ENCODE peak calls at places on chromosomes 3 and 15, in eight cellular contexts. One of them, this sample, is unnamed.

GRCh38 chr3:12187448-12188327 is 29.0 kb upstream of the TIMP4 start:
- DNase-seq in HepG2: no peak
- DNase-seq in fibroblast of mammary gland: peak
- DNase-seq in fibroblast of pulmonary artery: peak
- DNase-seq in psoas muscle: no peak
- DNase-seq in astrocyte of the spinal cord: peak
- DNase-seq in kidney: peak
- DNase-seq in MM.1S: no peak
- DNase-seq in this sample: peak

GRCh38 chr3:186640473-186640818 is 247 bp downstream of the FETUB start:
- DNase-seq in kidney: no peak
- DNase-seq in fibroblast of pulmonary artery: peak
- DNase-seq in HepG2: no peak
- DNase-seq in fibroblast of mammary gland: peak
- DNase-seq in psoas muscle: peak
- DNase-seq in MM.1S: no peak
- DNase-seq in astrocyte of the spinal cord: peak
- DNase-seq in this sample: no peak

GRCh38 chr3:99499235-99499798 is 139.1 kb upstream of the COL8A1 start:
- DNase-seq in fibroblast of mammary gland: peak
- DNase-seq in MM.1S: peak
- DNase-seq in astrocyte of the spinal cord: peak
- DNase-seq in kidney: no peak
- DNase-seq in HepG2: peak
- DNase-seq in psoas muscle: no peak
- DNase-seq in fibroblast of pulmonary artery: peak
- DNase-seq in this sample: no peak

GRCh38 chr3:38490288-38490860 is 5.8 kb upstream of the EXOG start:
- DNase-seq in HepG2: no peak
- DNase-seq in fibroblast of mammary gland: no peak
- DNase-seq in astrocyte of the spinal cord: no peak
- DNase-seq in fibroblast of pulmonary artery: no peak
- DNase-seq in kidney: no peak
- DNase-seq in MM.1S: no peak
- DNase-seq in psoas muscle: no peak
- DNase-seq in this sample: no peak

GRCh38 chr3:187497037-187497436 is 128.9 kb downstream of the RTP4 start:
- DNase-seq in MM.1S: no peak
- DNase-seq in psoas muscle: no peak
- DNase-seq in fibroblast of mammary gland: no peak
- DNase-seq in fibroblast of pulmonary artery: no peak
- DNase-seq in HepG2: no peak
- DNase-seq in astrocyte of the spinal cord: no peak
- DNase-seq in kidney: no peak
- DNase-seq in this sample: no peak

GRCh38 chr3:181726351-181727121 is 14.8 kb downstream of the SOX2 start:
- DNase-seq in MM.1S: peak
- DNase-seq in astrocyte of the spinal cord: peak
- DNase-seq in psoas muscle: no peak
- DNase-seq in fibroblast of pulmonary artery: no peak
- DNase-seq in fibroblast of mammary gland: no peak
- DNase-seq in HepG2: no peak
- DNase-seq in kidney: no peak
- DNase-seq in this sample: no peak

GRCh38 chr3:69181592-69182211 is 59.3 kb upstream of the LMOD3 start:
- DNase-seq in fibroblast of mammary gland: peak
- DNase-seq in MM.1S: no peak
- DNase-seq in HepG2: peak
- DNase-seq in fibroblast of pulmonary artery: peak
- DNase-seq in astrocyte of the spinal cord: peak
- DNase-seq in kidney: no peak
- DNase-seq in psoas muscle: no peak
- DNase-seq in this sample: no peak

GRCh38 chr3:126377211-126377610 is 17.5 kb upstream of the CFAP100 start:
- DNase-seq in fibroblast of pulmonary artery: no peak
- DNase-seq in fibroblast of mammary gland: no peak
- DNase-seq in HepG2: no peak
- DNase-seq in kidney: no peak
- DNase-seq in MM.1S: no peak
- DNase-seq in psoas muscle: no peak
- DNase-seq in astrocyte of the spinal cord: no peak
- DNase-seq in this sample: no peak

GRCh38 chr3:147411777-147412176 is 2.6 kb downstream of the ZIC1 start:
- DNase-seq in HepG2: no peak
- DNase-seq in fibroblast of mammary gland: no peak
- DNase-seq in MM.1S: no peak
- DNase-seq in kidney: no peak
- DNase-seq in astrocyte of the spinal cord: peak
- DNase-seq in psoas muscle: no peak
- DNase-seq in fibroblast of pulmonary artery: no peak
- DNase-seq in this sample: no peak

GRCh38 chr15:62112616-62113593 is 46.1 kb downstream of the C2CD4A start:
- DNase-seq in astrocyte of the spinal cord: peak
- DNase-seq in fibroblast of mammary gland: peak
- DNase-seq in kidney: no peak
- DNase-seq in psoas muscle: no peak
- DNase-seq in fibroblast of pulmonary artery: peak
- DNase-seq in HepG2: peak
- DNase-seq in MM.1S: no peak
- DNase-seq in this sample: no peak

GRCh38 chr15:48500595-48500994 is 144.9 kb downstream of the FBN1 start:
- DNase-seq in fibroblast of mammary gland: no peak
- DNase-seq in HepG2: no peak
- DNase-seq in fibroblast of pulmonary artery: no peak
- DNase-seq in psoas muscle: no peak
- DNase-seq in astrocyte of the spinal cord: no peak
- DNase-seq in kidney: no peak
- DNase-seq in MM.1S: no peak
- DNase-seq in this sample: no peak

GRCh38 chr3:195570344-195570743 is 13.4 kb downstream of the APOD start:
- DNase-seq in psoas muscle: no peak
- DNase-seq in MM.1S: no peak
- DNase-seq in fibroblast of mammary gland: no peak
- DNase-seq in fibroblast of pulmonary artery: no peak
- DNase-seq in HepG2: no peak
- DNase-seq in kidney: no peak
- DNase-seq in astrocyte of the spinal cord: no peak
- DNase-seq in this sample: no peak

GRCh38 chr15:74131618-74132191 is 1.3 kb downstream of the ISLR2 start:
- DNase-seq in MM.1S: no peak
- DNase-seq in HepG2: no peak
- DNase-seq in fibroblast of mammary gland: no peak
- DNase-seq in astrocyte of the spinal cord: no peak
- DNase-seq in psoas muscle: no peak
- DNase-seq in fibroblast of pulmonary artery: no peak
- DNase-seq in kidney: no peak
- DNase-seq in this sample: no peak

GRCh38 chr3:46545695-46546630 is 20.1 kb downstream of the LRRC2 start:
- DNase-seq in astrocyte of the spinal cord: no peak
- DNase-seq in MM.1S: peak
- DNase-seq in fibroblast of mammary gland: no peak
- DNase-seq in kidney: no peak
- DNase-seq in fibroblast of pulmonary artery: no peak
- DNase-seq in psoas muscle: no peak
- DNase-seq in HepG2: no peak
- DNase-seq in this sample: no peak
- H3K4me3 ChIP-seq in astrocyte of the spinal cord: no peak
- H3K4me3 ChIP-seq in MM.1S: no peak
- H3K4me3 ChIP-seq in fibroblast of mammary gland: no peak
- H3K4me3 ChIP-seq in kidney: no peak
- H3K4me3 ChIP-seq in fibroblast of pulmonary artery: no peak
- H3K4me3 ChIP-seq in psoas muscle: no peak
- H3K4me3 ChIP-seq in HepG2: no peak
- H3K4me3 ChIP-seq in this sample: no peak

DNA sequence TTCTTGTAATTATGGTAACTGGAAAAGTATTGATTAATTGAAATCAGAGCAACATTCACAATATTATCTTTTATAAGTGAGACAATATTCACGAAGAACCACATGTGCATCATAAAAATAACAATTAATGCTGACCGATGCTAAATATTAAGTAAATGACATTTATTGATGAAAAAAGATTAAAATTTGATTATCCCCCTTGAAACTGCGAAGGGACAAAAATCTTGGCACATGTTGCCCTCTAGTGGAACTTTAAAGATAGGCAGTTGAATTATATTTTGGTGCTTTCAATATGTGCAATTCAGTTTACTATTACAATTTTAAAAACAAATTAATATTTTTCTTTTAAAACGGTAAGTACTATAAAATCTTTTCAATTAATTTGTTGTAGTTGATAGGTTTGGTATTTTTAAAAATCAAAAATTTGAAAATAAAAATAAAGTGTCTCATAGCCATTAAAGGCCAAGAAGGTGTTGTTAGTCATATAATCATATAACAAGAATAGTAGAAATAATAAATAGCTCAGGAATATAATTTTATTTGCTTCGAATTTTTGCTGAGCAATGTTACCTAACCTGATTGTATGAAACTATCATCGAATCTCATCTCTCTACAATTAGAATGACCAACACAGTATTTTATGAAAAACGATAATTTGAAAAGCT is 270.2 kb downstream of the ROBO1 start:
- DNase-seq in astrocyte of the spinal cord: peak
- DNase-seq in fibroblast of pulmonary artery: peak
- DNase-seq in MM.1S: peak
- DNase-seq in kidney: no peak
- DNase-seq in psoas muscle: no peak
- DNase-seq in HepG2: no peak
- DNase-seq in fibroblast of mammary gland: peak
- DNase-seq in this sample: no peak
- TF ChIP-seq CTCF in astrocyte of the spinal cord: peak
- TF ChIP-seq CTCF in fibroblast of pulmonary artery: peak
- TF ChIP-seq CTCF in MM.1S: peak
- TF ChIP-seq CTCF in kidney: peak
- TF ChIP-seq CTCF in psoas muscle: peak
- TF ChIP-seq CTCF in HepG2: peak
- TF ChIP-seq CTCF in fibroblast of mammary gland: peak
- TF ChIP-seq CTCF in this sample: peak

DNA sequence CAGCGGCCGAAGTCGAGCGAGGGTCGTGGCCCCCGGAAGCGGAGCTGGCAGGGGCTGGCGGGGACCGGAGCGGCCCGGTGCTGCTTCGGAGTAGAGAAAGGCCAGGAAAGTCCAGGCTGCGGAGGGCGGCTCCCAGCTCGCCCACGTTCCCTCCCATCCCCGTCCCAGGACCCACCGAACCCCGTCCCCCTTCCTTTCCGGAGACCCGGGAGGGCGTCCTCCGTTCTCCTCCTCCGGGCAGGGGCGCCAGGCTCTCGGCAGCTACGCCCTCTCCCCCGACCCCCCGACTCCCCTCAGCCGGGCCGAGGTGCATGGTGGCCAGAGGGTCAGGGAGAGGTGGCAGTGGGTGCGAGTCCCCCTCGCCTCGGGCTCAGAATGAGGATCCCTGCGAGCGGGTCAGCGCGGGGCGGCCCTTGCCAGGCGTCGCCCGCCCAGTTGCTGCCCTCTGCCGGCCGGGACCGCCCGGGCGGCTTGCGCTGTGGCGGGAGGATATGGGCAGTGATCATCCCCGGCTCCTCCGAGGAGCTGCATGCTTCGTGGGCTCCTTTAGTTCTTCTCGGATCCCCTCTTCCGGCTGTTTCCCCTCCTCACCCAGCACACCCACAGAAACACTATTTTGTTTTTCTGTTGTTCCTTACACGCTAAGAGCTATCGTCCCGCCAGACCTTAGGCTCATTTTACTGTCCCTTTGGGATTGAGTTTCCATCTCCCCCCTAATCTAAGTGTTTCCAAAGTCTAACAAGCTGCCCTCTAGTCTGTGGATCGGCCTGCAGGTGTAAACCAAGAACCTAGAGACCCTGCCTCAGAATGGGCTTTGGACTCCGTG is 744 bp upstream of the ALDH1A2 start:
- DNase-seq in MM.1S: peak
- DNase-seq in HepG2: peak
- DNase-seq in astrocyte of the spinal cord: peak
- DNase-seq in psoas muscle: peak
- DNase-seq in fibroblast of pulmonary artery: peak
- DNase-seq in fibroblast of mammary gland: peak
- DNase-seq in kidney: peak
- DNase-seq in this sample: no peak
- H3K4me3 ChIP-seq in MM.1S: peak
- H3K4me3 ChIP-seq in HepG2: peak
- H3K4me3 ChIP-seq in astrocyte of the spinal cord: peak
- H3K4me3 ChIP-seq in psoas muscle: peak
- H3K4me3 ChIP-seq in fibroblast of pulmonary artery: peak
- H3K4me3 ChIP-seq in fibroblast of mammary gland: peak
- H3K4me3 ChIP-seq in kidney: peak
- H3K4me3 ChIP-seq in this sample: no peak

GRCh38 chr3:14152963-14153355 is 25.4 kb downstream of the XPC start:
- DNase-seq in astrocyte of the spinal cord: no peak
- DNase-seq in fibroblast of mammary gland: no peak
- DNase-seq in fibroblast of pulmonary artery: no peak
- DNase-seq in kidney: no peak
- DNase-seq in MM.1S: no peak
- DNase-seq in psoas muscle: no peak
- DNase-seq in HepG2: no peak
- DNase-seq in this sample: no peak

GRCh38 chr3:14153663-14154062 is 24.7 kb downstream of the XPC start:
- DNase-seq in astrocyte of the spinal cord: no peak
- DNase-seq in psoas muscle: no peak
- DNase-seq in fibroblast of mammary gland: no peak
- DNase-seq in kidney: no peak
- DNase-seq in MM.1S: no peak
- DNase-seq in HepG2: no peak
- DNase-seq in fibroblast of pulmonary artery: no peak
- DNase-seq in this sample: no peak

GRCh38 chr3:14151471-14152083 is 26.7 kb downstream of the TMEM43 start:
- DNase-seq in kidney: no peak
- DNase-seq in fibroblast of mammary gland: no peak
- DNase-seq in psoas muscle: no peak
- DNase-seq in fibroblast of pulmonary artery: no peak
- DNase-seq in HepG2: no peak
- DNase-seq in astrocyte of the spinal cord: no peak
- DNase-seq in MM.1S: no peak
- DNase-seq in this sample: no peak

GRCh38 chr3:14150491-14151230 is 25.8 kb downstream of the TMEM43 start:
- DNase-seq in kidney: no peak
- DNase-seq in fibroblast of mammary gland: no peak
- DNase-seq in astrocyte of the spinal cord: no peak
- DNase-seq in HepG2: no peak
- DNase-seq in psoas muscle: no peak
- DNase-seq in fibroblast of pulmonary artery: no peak
- DNase-seq in MM.1S: no peak
- DNase-seq in this sample: no peak

DNA sequence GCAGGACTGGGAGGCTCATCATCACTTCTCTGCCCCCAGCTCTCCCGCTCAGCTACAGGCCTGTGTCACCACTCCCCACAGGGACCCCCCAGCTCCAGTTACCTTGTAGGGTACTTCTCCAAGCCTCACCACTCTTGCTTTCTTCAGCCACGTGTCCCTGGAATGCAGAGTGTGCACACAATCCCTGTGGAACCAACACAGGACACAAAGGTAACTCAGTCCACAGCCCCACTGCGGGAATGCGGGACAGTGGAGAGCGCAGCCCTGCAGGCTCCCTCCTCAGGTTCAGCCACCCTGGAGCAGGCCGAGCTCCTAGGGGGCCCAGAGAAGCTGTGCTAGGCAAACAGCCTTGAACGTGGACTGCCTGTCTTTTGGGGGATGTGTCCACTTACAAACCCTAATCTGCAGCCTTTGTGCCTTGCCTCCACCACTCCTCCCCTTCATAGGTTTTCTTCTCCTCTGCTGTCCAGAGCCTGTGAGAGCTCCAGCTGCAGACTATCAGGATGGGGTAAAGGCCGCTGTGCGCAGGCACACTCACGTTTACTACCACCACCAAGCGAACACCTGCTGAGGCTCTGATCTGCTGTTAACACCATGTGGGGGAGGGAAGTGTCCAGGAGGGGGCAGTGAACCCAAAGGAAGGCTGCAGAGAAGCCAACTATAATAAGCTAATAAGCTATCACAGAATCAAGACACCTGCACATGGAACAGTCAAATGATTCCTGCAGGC is 26.0 kb downstream of the XPC start:
- DNase-seq in HepG2: no peak
- DNase-seq in fibroblast of pulmonary artery: no peak
- DNase-seq in fibroblast of mammary gland: no peak
- DNase-seq in MM.1S: peak
- DNase-seq in psoas muscle: no peak
- DNase-seq in kidney: no peak
- DNase-seq in astrocyte of the spinal cord: no peak
- DNase-seq in this sample: no peak
- TF ChIP-seq CTCF in HepG2: peak
- TF ChIP-seq CTCF in fibroblast of pulmonary artery: peak
- TF ChIP-seq CTCF in fibroblast of mammary gland: peak
- TF ChIP-seq CTCF in MM.1S: peak
- TF ChIP-seq CTCF in psoas muscle: no peak
- TF ChIP-seq CTCF in kidney: no peak
- TF ChIP-seq CTCF in astrocyte of the spinal cord: peak
- TF ChIP-seq CTCF in this sample: peak

This sample was measured in GM12864.